ENCODE peak calls at places on chromosomes 3 and 15, in nine cellular contexts. V is testis, D is A549, L is cardiac fibroblast, T is fibroblast of mammary gland, G is HFF-Myc, C is heart left ventricle, U is body of pancreas, N is AG09309. M is an unnamed sample.

GRCh38 chr15:81752149-81752942 is 293.5 kb downstream of the MEX3B start:
- DNase-seq in V (peak; percentile 80), D (no peak), L (peak; percentile 7), T (peak; percentile 18), G (peak; percentile 25), C (no peak), U (peak; percentile 59), N (no peak), M (no peak)

GRCh38 chr3:32334675-32335074 is 57.0 kb upstream of the CMTM7 start:
- DNase-seq in V (no peak), D (no peak), L (peak; percentile 18), T (no peak), G (no peak), C (no peak), U (no peak), N (no peak), M (no peak)

GRCh38 chr3:115922681-115923347 is 299.5 kb downstream of the GAP43 start:
- DNase-seq in V (peak; percentile 35), D (no peak), L (peak; percentile 33), T (peak; percentile 35), G (peak; percentile 22), C (no peak), U (no peak), N (peak; percentile 4), M (peak; percentile 16)

GRCh38 chr15:36323607-36324006 is 255.8 kb upstream of the CDIN1 start:
- DNase-seq in V (no peak), D (no peak), L (no peak), T (peak; percentile 17), G (no peak), C (no peak), U (no peak), N (no peak), M (no peak)

GRCh38 chr3:36868614-36869436 is 76.0 kb downstream of the TRANK1 start:
- DNase-seq in V (peak; percentile 72), D (peak; percentile 59), L (peak; percentile 77), T (peak; percentile 66), G (peak; percentile 54), C (no peak), U (peak; percentile 56), N (peak; percentile 5), M (no peak)

GRCh38 chr3:36965440-36965839 is 20.6 kb upstream of the TRANK1 start:
- DNase-seq in V (no peak), D (no peak), L (no peak), T (no peak), G (no peak), C (no peak), U (no peak), N (no peak), M (no peak)

GRCh38 chr3:112297714-112298113 is 3.7 kb upstream of the SLC9C1 start:
- DNase-seq in V (no peak), D (no peak), L (no peak), T (no peak), G (no peak), C (no peak), U (no peak), N (no peak), M (no peak)

GRCh38 chr15:58077427-58077826 is 11.9 kb upstream of the ALDH1A2 start:
- DNase-seq in V (no peak), D (no peak), L (peak; percentile 35), T (peak; percentile 16), G (no peak), C (no peak), U (peak; percentile 5), N (no peak), M (no peak)

GRCh38 chr3:149596136-149596770 is 61.6 kb downstream of the WWTR1 start:
- DNase-seq in V (no peak), D (no peak), L (no peak), T (peak; percentile 47), G (no peak), C (no peak), U (no peak), N (no peak), M (no peak)

GRCh38 chr3:178137831-178138230 is 398.4 kb upstream of the KCNMB2 start:
- DNase-seq in V (no peak), D (no peak), L (no peak), T (no peak), G (no peak), C (no peak), U (no peak), N (no peak), M (no peak)

GRCh38 chr3:29286841-29287240 is 6.0 kb downstream of the RBMS3 start:
- DNase-seq in V (no peak), D (no peak), L (peak; percentile 70), T (peak; percentile 90), G (peak; percentile 56), C (no peak), U (no peak), N (no peak), M (peak; percentile 72)

GRCh38 chr3:195041871-195042740 is 228.9 kb downstream of the XXYLT1 start:
- DNase-seq in V (no peak), D (no peak), L (no peak), T (no peak), G (no peak), C (no peak), U (no peak), N (no peak), M (no peak)

GRCh38 chr3:149299938-149300791 is 33.3 kb downstream of the TM4SF18 start:
- DNase-seq in V (no peak), D (peak; percentile 65), L (peak; percentile 94), T (peak; percentile 97), G (peak; percentile 88), C (no peak), U (peak; percentile 81), N (peak; percentile 94), M (peak; percentile 87)

GRCh38 chr3:72756900-72757299 is 91.3 kb downstream of the SHQ1 start:
- DNase-seq in V (no peak), D (no peak), L (no peak), T (no peak), G (no peak), C (no peak), U (peak; percentile 18), N (no peak), M (no peak)

GRCh38 chr15:87566236-87566635 is 690.3 kb downstream of the NTRK3 start:
- DNase-seq in V (no peak), D (no peak), L (no peak), T (no peak), G (peak; percentile 53), C (no peak), U (no peak), N (no peak), M (no peak)

DNA sequence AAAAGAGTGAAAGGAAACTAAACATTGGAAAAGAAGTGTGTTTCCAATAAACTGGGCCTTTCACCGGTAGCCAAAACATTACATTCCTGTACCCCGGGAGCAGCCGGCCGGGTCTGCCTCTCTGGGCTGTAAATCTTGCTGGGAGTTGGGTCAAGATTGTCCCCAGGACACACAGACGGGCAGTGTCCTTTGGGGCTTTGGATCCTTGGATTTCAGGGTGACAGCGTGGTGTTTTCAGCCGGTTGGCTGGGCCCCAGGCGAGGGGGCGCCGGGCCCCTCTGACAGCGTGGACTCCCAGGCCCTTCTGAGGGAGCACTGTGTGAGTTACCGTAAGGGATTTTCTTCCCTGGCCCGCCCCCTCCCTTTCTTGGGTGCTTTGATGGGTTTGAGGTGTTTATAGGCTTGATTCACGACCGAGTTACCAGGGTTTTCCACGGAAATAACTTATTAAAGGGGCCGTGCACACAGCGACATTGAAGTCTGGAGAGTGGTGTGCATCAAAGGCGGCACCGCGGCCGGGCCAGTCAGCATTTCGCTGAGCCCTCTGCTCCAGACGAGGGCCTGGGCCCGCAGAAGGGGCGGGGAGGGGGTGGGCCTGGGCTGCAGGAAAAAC is 27.4 kb downstream of the SMAD6 start:
- DNase-seq in V (no peak), D (no peak), L (no peak), T (no peak), G (no peak), C (no peak), U (no peak), N (no peak), M (no peak)
- H3K4me3 ChIP-seq in V (no peak overlapping the region), D (no peak overlapping the region), L (no peak overlapping the region), T (no peak overlapping the region), G (peak overlapping the region; percentile 2), C (no peak overlapping the region), U (no peak overlapping the region), N (peak overlapping the region; percentile 30), M (peak overlapping the region; percentile 36)

GRCh38 chr15:56866798-56867197 is 51.6 kb upstream of the TCF12 start:
- DNase-seq in V (no peak), D (no peak), L (peak; percentile 10), T (no peak), G (no peak), C (no peak), U (no peak), N (no peak), M (no peak)
- H3K4me3 ChIP-seq in V (no peak overlapping the region), D (no peak overlapping the region), L (no peak overlapping the region), T (no peak overlapping the region), G (no peak overlapping the region), C (no peak overlapping the region), U (no peak overlapping the region), N (no peak overlapping the region), M (no peak overlapping the region)

DNA sequence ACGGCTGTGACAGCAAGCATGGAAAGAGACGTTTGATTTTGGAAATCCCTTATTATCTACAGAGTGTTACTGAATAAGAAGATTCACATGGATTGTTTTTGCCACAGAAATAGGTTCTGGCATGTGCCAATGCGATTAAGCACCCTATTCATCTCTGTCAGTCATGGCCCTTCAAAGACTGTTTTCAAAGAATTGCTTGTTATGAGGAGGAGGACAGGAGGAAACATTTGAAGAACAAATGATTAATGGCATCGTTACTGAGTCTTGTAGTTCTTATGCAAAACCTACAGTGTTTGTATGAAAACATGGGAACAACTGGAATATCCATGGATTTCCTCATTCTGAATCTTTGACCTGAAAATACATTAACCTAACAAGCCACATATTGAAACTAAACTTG is 86.2 kb downstream of the EPHA6 start:
- DNase-seq in V (no peak), D (no peak), L (no peak), T (no peak), G (no peak), C (no peak), U (no peak), N (no peak), M (no peak)
- H3K4me3 ChIP-seq in V (no peak overlapping the region), D (no peak overlapping the region), L (no peak overlapping the region), T (no peak overlapping the region), G (no peak overlapping the region), C (no peak overlapping the region), U (no peak overlapping the region), N (no peak overlapping the region), M (no peak overlapping the region)

GRCh38 chr15:47908950-47909670 is 191.8 kb downstream of the SEMA6D start:
- DNase-seq in V (no peak), D (no peak), L (no peak), T (peak; percentile 37), G (no peak), C (no peak), U (no peak), N (no peak), M (no peak)

GRCh38 chr15:47900731-47901130 is 183.4 kb downstream of the SEMA6D start:
- DNase-seq in V (no peak), D (no peak), L (no peak), T (no peak), G (no peak), C (no peak), U (no peak), N (no peak), M (no peak)

GRCh38 chr15:47897525-47897924 is 180.2 kb downstream of the SEMA6D start:
- DNase-seq in V (no peak), D (no peak), L (no peak), T (no peak), G (no peak), C (no peak), U (no peak), N (no peak), M (no peak)

DNA sequence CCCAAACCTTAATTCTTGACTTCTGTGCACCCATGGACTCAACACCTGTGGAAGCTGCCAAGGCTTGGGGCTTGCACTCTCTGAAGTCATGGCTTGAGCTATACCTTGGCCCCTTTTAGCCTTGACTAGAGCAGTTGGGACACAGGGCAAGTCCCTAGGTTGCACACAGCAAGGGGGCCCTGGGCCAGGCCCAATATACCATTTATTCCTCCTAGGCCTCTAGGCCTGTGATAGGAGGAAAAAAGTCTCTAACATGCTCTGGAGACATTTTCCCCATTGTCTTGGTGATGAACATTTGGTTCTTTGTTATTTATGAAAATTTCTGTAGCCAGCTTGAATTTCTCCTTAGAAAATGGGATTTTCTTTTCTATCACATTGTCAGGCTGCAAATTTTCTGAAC is 186.1 kb downstream of the SEMA6D start:
- DNase-seq in V (no peak), D (no peak), L (no peak), T (no peak), G (no peak), C (no peak), U (no peak), N (no peak), M (no peak)
- H3K4me3 ChIP-seq in V (no peak overlapping the region), D (no peak overlapping the region), L (no peak overlapping the region), T (no peak overlapping the region), G (no peak overlapping the region), C (no peak overlapping the region), U (no peak overlapping the region), N (no peak overlapping the region), M (no peak overlapping the region)